ENCODE peak calls at places on chromosomes 2 and 18, in seven cellular contexts. A is breast epithelium, F is stomach, S is cardiac muscle cell, L is tibial artery, O is suprapubic skin, E is K562. U is an unnamed sample.

GRCh38 chr18:59180150-59180845 is 39.7 kb upstream of the GRP start:
- DNase-seq in F (no peak), S (peak; percentile 72), O (no peak), L (no peak), A (no peak), E (no peak), U (no peak)

GRCh38 chr2:151251012-151251411 is 10.7 kb downstream of the RBM43 start:
- DNase-seq in F (no peak), L (no peak), S (peak; percentile 92), O (no peak), E (no peak), A (no peak), U (no peak)

GRCh38 chr2:25062461-25062860 is 20.6 kb downstream of the EFR3B start:
- DNase-seq in E (no peak), F (no peak), O (no peak), L (no peak), S (no peak), A (peak; percentile 52), U (no peak)

GRCh38 chr2:3179208-3179607 is 198.4 kb downstream of the EIPR1 start:
- DNase-seq in L (no peak), F (no peak), E (no peak), O (no peak), A (no peak), S (no peak), U (no peak)

GRCh38 chr2:160433466-160434172 is 60.0 kb downstream of the RBMS1 start:
- DNase-seq in L (no peak), E (no peak), F (no peak), O (no peak), A (no peak), S (no peak), U (no peak)

GRCh38 chr2:97957432-97958183 is 38.1 kb downstream of the TMEM131 start:
- DNase-seq in O (no peak), S (no peak), A (no peak), E (no peak), L (no peak), F (no peak), U (no peak)

GRCh38 chr18:42706029-42706608 is 409.4 kb downstream of the RIT2 start:
- DNase-seq in O (no peak), L (no peak), F (no peak), S (no peak), E (no peak), A (no peak), U (no peak)

GRCh38 chr2:74982581-74982980 is 24.1 kb downstream of the POLE4 start:
- DNase-seq in F (no peak), O (no peak), L (no peak), S (peak; percentile 27), A (no peak), E (no peak), U (no peak)

GRCh38 chr2:127607399-127607908 is 38.5 kb upstream of the GPR17 start:
- DNase-seq in L (no peak), E (no peak), F (peak; percentile 7), S (no peak), A (no peak), O (no peak), U (no peak)

GRCh38 chr2:144454466-144455287 is 65.2 kb downstream of the ZEB2 start:
- DNase-seq in F (no peak), L (no peak), A (no peak), S (no peak), O (no peak), E (no peak), U (no peak)

GRCh38 chr2:144453039-144453336 is 66.9 kb downstream of the ZEB2 start:
- DNase-seq in A (no peak), F (no peak), O (no peak), S (peak; percentile 49), E (no peak), L (no peak), U (no peak)

GRCh38 chr2:144451443-144451842 is 68.5 kb downstream of the ZEB2 start:
- DNase-seq in S (no peak), E (no peak), L (no peak), A (no peak), F (no peak), O (no peak), U (no peak)

GRCh38 chr2:144453486-144454158 is 66.3 kb downstream of the ZEB2 start:
- DNase-seq in A (no peak), E (no peak), S (no peak), F (no peak), O (no peak), L (no peak), U (no peak)

GRCh38 chr2:144452169-144453038 is 67.5 kb downstream of the ZEB2 start:
- DNase-seq in L (no peak), A (no peak), F (no peak), S (peak; percentile 59), E (peak; percentile 49), O (no peak), U (no peak)
- H3K4me1 ChIP-seq in L (no peaks in the 10 kb centered on the region), A (no peaks in the 10 kb centered on the region), F (peaks cover 63% of the 10 kb centered on the region), S (peaks cover 63% of the 10 kb centered on the region), E (peaks cover 49% of the 10 kb centered on the region), O (peaks cover 55% of the 10 kb centered on the region), U (peaks cover 47% of the 10 kb centered on the region)

GRCh38 chr18:70463085-70463484 is 174.2 kb downstream of the SOCS6 start:
- DNase-seq in E (no peak), L (no peak), O (no peak), A (no peak), F (no peak), S (no peak), U (no peak)

GRCh38 chr18:70461323-70462077 is 172.7 kb downstream of the SOCS6 start:
- DNase-seq in F (no peak), E (no peak), A (no peak), S (no peak), O (no peak), L (no peak), U (no peak)

GRCh38 chr18:70468861-70469570 is 180.2 kb downstream of the SOCS6 start:
- DNase-seq in E (no peak), S (peak; percentile 58), A (no peak), F (no peak), L (no peak), O (no peak), U (no peak)

GRCh38 chr18:70462078-70462439 is 173.2 kb downstream of the SOCS6 start:
- DNase-seq in S (no peak), A (no peak), L (no peak), E (peak; percentile 6), O (no peak), F (no peak), U (no peak)

DNA sequence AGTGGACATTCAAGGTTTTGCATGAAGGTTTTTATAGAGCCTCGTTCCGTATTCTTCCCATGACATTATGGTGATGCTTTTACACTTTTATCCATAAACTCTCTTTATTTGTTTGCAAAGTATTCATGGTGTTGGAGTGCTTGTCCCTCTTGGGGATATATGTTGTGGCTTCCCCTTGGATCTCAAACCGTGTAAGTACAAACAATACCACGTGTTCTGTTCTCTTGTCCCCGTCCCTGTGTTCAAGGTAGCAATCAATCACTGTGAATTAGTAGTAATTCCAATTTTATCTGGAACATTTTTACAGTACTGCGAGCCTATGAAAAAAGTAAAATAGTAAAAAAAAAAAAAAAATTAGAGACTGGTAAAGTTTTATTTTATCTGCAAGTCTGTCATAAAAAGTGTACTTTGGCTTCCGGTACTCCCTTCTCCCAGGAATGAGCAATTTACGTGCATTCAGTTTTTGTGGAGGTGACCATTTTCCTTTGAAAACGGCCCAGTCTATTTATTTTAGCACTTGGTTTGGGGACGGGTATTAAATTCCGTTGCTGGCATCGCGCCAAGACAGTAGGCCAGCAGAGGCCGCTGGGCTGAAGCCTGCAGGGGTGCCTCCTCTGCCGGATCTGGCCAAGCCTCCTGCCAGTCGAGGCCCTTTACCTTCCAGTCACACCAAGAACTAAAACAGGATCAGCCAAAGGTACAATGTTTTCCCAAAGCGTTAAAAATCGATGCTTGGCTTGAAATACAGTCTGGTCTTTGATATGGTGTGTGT is 175.7 kb downstream of the SOCS6 start:
- DNase-seq in S (peak; percentile 78), O (peak; percentile 77), E (peak; percentile 31), F (peak; percentile 73), L (peak; percentile 77), A (no peak), U (peak; percentile 79)
- TF ChIP-seq CTCF in S (peak; percentile 48), O (no peak), E (peak; percentile 49), F (no peak), L (peak; percentile 15), A (no peak), U (peak; percentile 28)

DNA sequence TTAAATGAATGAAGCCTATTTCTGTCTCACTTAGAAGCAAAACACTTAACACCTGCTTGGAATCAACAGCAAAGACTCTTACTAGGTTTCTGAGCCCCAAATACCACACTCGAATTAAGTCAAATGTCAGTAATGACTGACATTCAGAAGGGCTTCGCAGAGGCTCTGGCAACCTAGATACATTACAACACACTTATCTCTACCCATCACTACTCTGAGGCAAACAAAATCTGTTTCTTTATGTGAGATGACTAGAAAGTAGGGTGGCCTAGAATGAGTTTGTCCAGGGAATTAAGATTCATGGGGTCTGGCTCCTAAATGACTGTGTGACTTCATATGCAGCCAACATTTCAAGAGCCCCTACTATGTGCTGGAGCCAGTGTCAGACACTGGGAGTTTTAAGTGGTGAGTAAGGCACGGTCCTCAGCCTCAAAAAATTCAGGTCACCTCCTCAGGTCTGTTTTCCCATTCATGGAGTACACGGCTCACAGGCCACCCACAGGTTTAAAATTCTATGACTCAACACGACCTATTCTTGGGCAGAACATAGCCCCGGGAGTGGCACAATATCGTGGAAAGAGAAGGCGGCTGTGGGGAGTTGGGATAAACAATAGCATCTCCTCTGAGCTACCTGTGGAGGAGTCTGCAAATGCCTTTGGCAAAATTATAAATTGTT is 150.3 kb upstream of the ZFP36L2 start:
- DNase-seq in S (no peak), F (no peak), L (no peak), E (no peak), O (no peak), A (no peak), U (no peak)
- H3K27ac ChIP-seq in S (peak overlapping the region; percentile 86), F (no peak overlapping the region), L (no peak overlapping the region), E (no peak overlapping the region), O (no peak overlapping the region), A (no peak overlapping the region), U (peak overlapping the region; percentile 89)

GRCh38 chr2:236576053-236576452 is 6.4 kb downstream of the ACKR3 start:
- DNase-seq in A (no peak), F (no peak), E (no peak), L (no peak), O (no peak), S (no peak), U (no peak)
- H3K4me1 ChIP-seq in A (no peaks in the 10 kb centered on the region), F (peaks cover 75% of the 10 kb centered on the region), E (no peaks in the 10 kb centered on the region), L (no peaks in the 10 kb centered on the region), O (peaks cover 39% of the 10 kb centered on the region), S (peaks cover 39% of the 10 kb centered on the region), U (peaks cover 37% of the 10 kb centered on the region)

DNA sequence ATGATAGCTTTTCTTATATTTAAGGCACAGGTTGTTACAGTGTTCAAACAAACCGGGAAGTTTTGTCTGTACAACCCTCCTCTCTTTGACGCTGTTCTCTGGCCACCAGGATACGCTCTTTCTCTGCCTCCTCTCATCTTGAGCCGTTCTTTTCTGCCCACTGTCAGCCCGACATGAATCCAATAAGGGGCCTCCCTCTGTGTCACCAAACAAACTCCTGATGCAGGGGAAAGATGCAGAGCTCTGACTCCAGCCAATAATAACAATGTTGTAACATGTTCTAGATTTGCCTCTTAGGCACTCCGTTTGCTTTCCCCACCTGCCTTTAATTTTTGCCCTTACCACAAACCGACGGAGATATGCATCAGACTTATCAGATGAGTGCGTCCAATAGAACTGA is 449.3 kb downstream of the SLC4A3 start:
- DNase-seq in L (peak; percentile 60), O (peak; percentile 64), E (no peak), A (no peak), S (peak; percentile 78), F (no peak), U (no peak)
- TF ChIP-seq CTCF in L (peak; percentile 26), O (peak; percentile 5), E (no peak), A (no peak), S (peak; percentile 58), F (no peak), U (no peak)

GRCh38 chr2:191231995-191232394 is 13.2 kb upstream of the MYO1B start:
- DNase-seq in F (no peak), L (no peak), A (no peak), S (peak; percentile 56), O (no peak), E (no peak), U (no peak)
- H3K27ac ChIP-seq in F (peak overlapping the region; percentile 32), L (no peak overlapping the region), A (peak overlapping the region; percentile 35), S (no peak overlapping the region), O (no peak overlapping the region), E (no peak overlapping the region), U (no peak overlapping the region)

U was measured in psoas muscle.